ENCODE peak calls at places on chromosome 22, in nine cellular contexts. G is Panc1, Q is neural progenitor cell, T is brain microvascular endothelial cell, N is gastrocnemius medialis, Y is prostate gland, J is psoas muscle, K is dorsolateral prefrontal cortex, D is fibroblast of mammary gland. P is an unnamed sample.

GRCh38 chr22:50620861-50621490 is 7.0 kb downstream of the ARSA start:
- DNase-seq in T (no peak), D (peak; percentile 17), Q (no peak), J (peak; percentile 62), G (no peak), N (no peak), K (no peak), Y (no peak), P (no peak)

GRCh38 chr22:39800790-39801540 is 92.6 kb downstream of the ENTHD1 start:
- DNase-seq in N (no peak), D (no peak), Y (no peak), K (no peak), T (no peak), J (no peak), Q (no peak), G (no peak), P (no peak)

GRCh38 chr22:30572840-30573593 is 1.4 kb downstream of the GAL3ST1 start:
- DNase-seq in Q (no peak), Y (no peak), N (no peak), J (peak; percentile 43), D (no peak), K (peak; percentile 71), G (no peak), T (no peak), P (no peak)

GRCh38 chr22:27780161-27780575 is 21.4 kb downstream of the MN1 start:
- DNase-seq in K (no peak), T (no peak), D (no peak), Q (no peak), Y (no peak), J (no peak), N (no peak), G (no peak), P (peak; percentile 67)

GRCh38 chr22:40289991-40290459 is 56.3 kb upstream of the ADSL start:
- DNase-seq in Q (no peak), Y (no peak), T (peak; percentile 39), G (no peak), J (no peak), N (no peak), K (no peak), D (no peak), P (no peak)

GRCh38 chr22:39087098-39087497 is 9.9 kb upstream of the APOBEC3H start:
- DNase-seq in T (no peak), N (no peak), G (no peak), K (no peak), J (peak; percentile 35), D (no peak), Q (no peak), Y (no peak), P (no peak)

GRCh38 chr22:41381329-41382097 is at the start of gene TEF:
- DNase-seq in J (peak; percentile 100), D (peak; percentile 96), Q (peak; percentile 99), T (peak; percentile 99), N (peak; percentile 99), K (peak; percentile 99), G (peak; percentile 77), Y (peak; percentile 99), P (peak; percentile 99)

GRCh38 chr22:29109853-29110252 is 37.0 kb downstream of the KREMEN1 start:
- DNase-seq in D (peak; percentile 40), T (no peak), G (no peak), Y (no peak), K (no peak), J (no peak), N (no peak), Q (no peak), P (no peak)

GRCh38 chr22:39980635-39981034 is 14.1 kb upstream of the FAM83F start:
- DNase-seq in Q (no peak), J (no peak), N (no peak), K (no peak), Y (no peak), G (no peak), T (no peak), D (peak; percentile 43), P (no peak)

GRCh38 chr22:21102659-21103267 is 57.0 kb downstream of the LRRC74B start:
- DNase-seq in J (peak; percentile 80), Q (peak; percentile 90), D (peak; percentile 55), T (peak; percentile 45), K (peak; percentile 75), G (peak; percentile 41), N (peak; percentile 4), Y (peak; percentile 62), P (peak; percentile 37)
- H3K4me3 ChIP-seq in J (no peak overlapping the region), Q (no peak overlapping the region), D (no peak overlapping the region), T (no peak overlapping the region), K (peak overlapping the region; percentile 32), G (peak overlapping the region; percentile 23), N (no peak overlapping the region), Y (peak overlapping the region; percentile 17), P (no peak overlapping the region)

GRCh38 chr22:25900880-25901279 is 158.9 kb downstream of the MYO18B start:
- DNase-seq in J (peak; percentile 63), G (no peak), Y (no peak), K (peak; percentile 69), Q (no peak), T (no peak), N (peak; percentile 58), D (no peak), P (no peak)

GRCh38 chr22:25902402-25902801 is 160.4 kb downstream of the MYO18B start:
- DNase-seq in D (no peak), Q (no peak), T (no peak), K (no peak), G (no peak), J (no peak), Y (no peak), N (no peak), P (no peak)

GRCh38 chr22:25899566-25899965 is 157.6 kb downstream of the MYO18B start:
- DNase-seq in Q (no peak), K (no peak), N (no peak), T (no peak), D (no peak), Y (no peak), J (no peak), G (no peak), P (no peak)

GRCh38 chr22:25900390-25900789 is 158.4 kb downstream of the MYO18B start:
- DNase-seq in G (no peak), J (no peak), D (no peak), Q (no peak), N (no peak), Y (no peak), T (no peak), K (no peak), P (no peak)

DNA sequence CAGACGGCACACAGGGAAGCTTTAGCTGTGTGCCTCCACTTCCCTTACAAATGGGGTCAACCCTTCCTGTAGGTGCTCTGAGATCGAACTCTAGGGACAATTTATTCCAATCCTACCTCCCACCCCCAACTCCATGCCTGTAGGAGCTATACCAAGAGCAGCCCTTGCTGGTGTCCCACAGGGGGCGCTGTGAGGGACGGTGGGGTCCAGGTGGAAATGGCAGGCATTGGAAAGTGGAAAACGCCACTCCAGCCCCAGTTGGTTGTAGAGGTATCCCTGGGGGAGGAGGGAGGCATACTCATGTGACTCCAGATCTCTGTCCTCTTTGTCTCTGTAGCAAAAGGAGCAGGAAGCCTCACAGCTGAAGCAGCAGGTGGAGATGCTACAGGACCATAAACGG is 161.3 kb downstream of the MYO18B start:
- DNase-seq in J (no peak), D (no peak), Q (peak; percentile 66), N (no peak), Y (no peak), G (no peak), T (no peak), K (no peak), P (no peak)
- TF ChIP-seq CTCF in J (no peak), D (no peak), Q (peak; percentile 78), N (peak; percentile 16), Y (no peak), G (peak; percentile 36), T (no peak), K (peak; percentile 10), P (no peak)

GRCh38 chr22:44029069-44029468 is 5.0 kb downstream of the PARVB start:
- DNase-seq in Q (no peak), N (peak; percentile 67), G (no peak), T (no peak), K (no peak), Y (no peak), J (peak; percentile 38), D (no peak), P (no peak)

GRCh38 chr22:44025171-44026065 is 1.3 kb downstream of the PARVB start:
- DNase-seq in T (no peak), K (peak; percentile 38), Q (no peak), G (no peak), N (no peak), J (peak; percentile 76), D (no peak), Y (no peak), P (no peak)

GRCh38 chr22:44026066-44026629 is 2.0 kb downstream of the PARVB start:
- DNase-seq in D (no peak), T (no peak), N (no peak), K (no peak), Y (no peak), G (no peak), Q (no peak), J (no peak), P (no peak)

GRCh38 chr22:44028091-44028490 is 4.0 kb downstream of the PARVB start:
- DNase-seq in T (no peak), Y (no peak), N (no peak), J (no peak), G (no peak), D (no peak), Q (no peak), K (no peak), P (no peak)

GRCh38 chr22:44026630-44027511 is 2.8 kb downstream of the PARVB start:
- DNase-seq in T (peak; percentile 84), Q (no peak), D (peak; percentile 42), G (peak; percentile 38), K (peak; percentile 20), Y (peak; percentile 19), J (peak; percentile 85), N (peak; percentile 74), P (no peak)
- H3K4me3 ChIP-seq in T (peak overlapping the region; percentile 15), Q (no peak overlapping the region), D (no peak overlapping the region), G (peak overlapping the region; percentile 58), K (no peak overlapping the region), Y (no peak overlapping the region), J (peak overlapping the region; percentile 84), N (peak overlapping the region; percentile 75), P (no peak overlapping the region)

GRCh38 chr22:36334081-36334831 is 53.5 kb downstream of the MYH9 start:
- DNase-seq in Y (peak; percentile 42), G (no peak), K (no peak), T (no peak), D (no peak), Q (peak; percentile 45), N (no peak), J (no peak), P (no peak)
- TF ChIP-seq CTCF in Y (no peak), G (no peak), K (no peak), T (peak; percentile 52), D (no peak), Q (peak; percentile 14), N (no peak), J (peak; percentile 3), P (no peak)

DNA sequence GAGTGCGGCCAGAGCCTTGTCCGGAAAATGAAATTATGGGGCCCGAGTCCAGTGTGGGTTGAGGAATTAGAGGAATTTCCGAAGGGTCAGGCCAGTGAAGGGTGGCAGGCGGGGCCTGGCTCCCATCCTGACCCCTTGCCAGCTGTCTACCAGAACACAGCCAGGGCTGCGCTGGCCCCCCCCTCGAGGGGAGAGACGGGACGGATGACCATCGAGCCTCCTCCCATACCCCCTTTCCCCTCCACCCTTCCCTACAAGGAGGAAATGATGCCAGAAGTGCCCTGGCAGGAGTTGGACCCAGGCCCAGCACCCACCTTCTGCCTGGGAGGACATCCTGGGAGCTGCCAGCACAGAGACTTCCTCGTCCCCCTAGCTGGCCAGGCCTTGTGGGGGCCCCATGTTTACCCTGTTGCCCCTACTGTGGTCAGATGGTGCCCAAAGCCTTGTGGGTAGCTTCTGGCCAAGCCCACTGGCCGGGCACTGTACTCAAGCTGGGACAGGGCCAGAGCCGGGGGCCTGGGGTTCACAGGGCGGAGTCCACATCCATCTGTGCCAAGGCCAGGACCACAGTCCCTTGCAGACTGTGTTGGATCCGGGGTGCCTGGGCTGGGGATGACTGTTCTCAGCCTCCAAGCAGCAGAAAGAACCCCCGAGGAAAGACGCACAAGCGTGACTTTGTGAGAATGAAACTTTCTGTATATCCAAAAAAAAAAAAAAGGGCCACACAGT is 20.8 kb downstream of the ARVCF start:
- DNase-seq in T (no peak), G (no peak), N (no peak), Q (no peak), J (peak; percentile 47), K (no peak), D (no peak), Y (no peak), P (peak; percentile 73)
- H3K4me3 ChIP-seq in T (no peak overlapping the region), G (no peak overlapping the region), N (no peak overlapping the region), Q (no peak overlapping the region), J (no peak overlapping the region), K (no peak overlapping the region), D (no peak overlapping the region), Y (no peak overlapping the region), P (no peak overlapping the region)